ENCODE peak calls at places on chromosomes 7 and 10, in ten cellular contexts. Y is PC-3, R is transverse colon, W is Panc1, X is dorsolateral prefrontal cortex, M is ovary, U is coronary artery, K is breast epithelium, H is A549, G is SK-N-SH. L is an unnamed sample.

GRCh38 chr10:60069311-60069710 is 163.0 kb upstream of the CCDC6 start:
- DNase-seq in Y (no peak), R (no peak), W (no peak), X (no peak), M (no peak), U (no peak), K (no peak), H (no peak), G (no peak), L (no peak)

GRCh38 chr10:132834311-132834761 is 48.4 kb upstream of the NKX6-2 start:
- DNase-seq in Y (no peak), R (no peak), W (no peak), X (no peak), M (no peak), U (peak), K (no peak), H (no peak), G (no peak), L (no peak)

GRCh38 chr7:49791089-49791741 is 17.8 kb downstream of the VWC2 start:
- DNase-seq in Y (peak), R (peak), W (peak), X (peak), M (no peak), U (no peak), K (no peak), H (peak), G (peak), L (no peak)

GRCh38 chr10:96053985-96054384 is 10.6 kb downstream of the CCNJ start:
- DNase-seq in Y (no peak), R (no peak), W (no peak), X (no peak), M (no peak), U (no peak), K (no peak), H (no peak), G (no peak), L (no peak)

GRCh38 chr7:155283565-155284194 is 14.0 kb upstream of the INSIG1 start:
- DNase-seq in Y (no peak), R (no peak), W (no peak), X (no peak), M (no peak), U (no peak), K (no peak), H (no peak), G (no peak), L (no peak)

GRCh38 chr7:133481676-133482075 is 228.8 kb downstream of the EXOC4 start:
- DNase-seq in Y (peak), R (no peak), W (peak), X (no peak), M (no peak), U (no peak), K (no peak), H (peak), G (no peak), L (no peak)

GRCh38 chr10:103153302-103153759 is 39.7 kb downstream of the NT5C2 start:
- DNase-seq in Y (no peak), R (no peak), W (no peak), X (peak), M (no peak), U (no peak), K (no peak), H (peak), G (no peak), L (no peak)

GRCh38 chr7:7521259-7521658 is 14.4 kb downstream of the COL28A1 start:
- DNase-seq in Y (no peak), R (no peak), W (no peak), X (no peak), M (no peak), U (no peak), K (no peak), H (peak), G (no peak), L (no peak)

GRCh38 chr7:44348300-44348699 is 22.9 kb upstream of the CAMK2B start:
- DNase-seq in Y (peak), R (no peak), W (no peak), X (no peak), M (no peak), U (no peak), K (no peak), H (peak), G (peak), L (no peak)

GRCh38 chr10:89426230-89426868 is 12.0 kb downstream of the IFIT5 start:
- DNase-seq in Y (peak), R (no peak), W (peak), X (no peak), M (no peak), U (no peak), K (no peak), H (peak), G (peak), L (no peak)

GRCh38 chr7:150631084-150631824 is 931 bp downstream of the GIMAP6 start:
- DNase-seq in Y (no peak), R (no peak), W (no peak), X (no peak), M (no peak), U (no peak), K (no peak), H (no peak), G (no peak), L (no peak)

GRCh38 chr10:44280615-44281014 is 104.3 kb downstream of the CXCL12 start:
- DNase-seq in Y (no peak), R (no peak), W (no peak), X (no peak), M (no peak), U (no peak), K (no peak), H (no peak), G (no peak), L (no peak)

GRCh38 chr10:124724279-124725027 is 19.7 kb downstream of the FAM53B start:
- DNase-seq in Y (no peak), R (peak), W (no peak), X (no peak), M (peak), U (peak), K (no peak), H (no peak), G (no peak), L (no peak)

GRCh38 chr7:157007470-157008066 is 2.9 kb downstream of the MNX1 start:
- DNase-seq in Y (no peak), R (peak), W (no peak), X (no peak), M (no peak), U (no peak), K (no peak), H (no peak), G (no peak), L (no peak)

GRCh38 chr7:48832303-48832845 is 92.0 kb upstream of the CDC14C start:
- DNase-seq in Y (no peak), R (no peak), W (no peak), X (peak), M (no peak), U (no peak), K (no peak), H (no peak), G (no peak), L (no peak)

GRCh38 chr7:14999331-14999730 is 96.8 kb upstream of the DGKB start:
- DNase-seq in Y (no peak), R (no peak), W (no peak), X (no peak), M (no peak), U (no peak), K (no peak), H (no peak), G (no peak), L (no peak)

GRCh38 chr7:33243319-33243881 is 114.0 kb downstream of the BBS9 start:
- DNase-seq in Y (peak), R (no peak), W (peak), X (no peak), M (no peak), U (no peak), K (no peak), H (peak), G (peak), L (no peak)

GRCh38 chr7:94395141-94396041 is 696 bp downstream of the COL1A2 start:
- DNase-seq in Y (peak), R (peak), W (peak), X (no peak), M (peak), U (no peak), K (no peak), H (peak), G (peak), L (no peak)

GRCh38 chr7:151859111-151859947 is 17.6 kb downstream of the PRKAG2 start:
- DNase-seq in Y (peak), R (no peak), W (no peak), X (peak), M (no peak), U (no peak), K (no peak), H (no peak), G (no peak), L (no peak)

GRCh38 chr7:66380285-66380888 is 175.3 kb downstream of the TPST1 start:
- DNase-seq in Y (peak), R (no peak), W (no peak), X (no peak), M (no peak), U (no peak), K (no peak), H (no peak), G (no peak), L (no peak)

GRCh38 chr7:73971315-73971700 is 56.7 kb upstream of the ELN start:
- DNase-seq in Y (no peak), R (no peak), W (no peak), X (no peak), M (no peak), U (no peak), K (no peak), H (no peak), G (no peak), L (no peak)

GRCh38 chr7:102933763-102934162 is 21.0 kb downstream of the LRRC17 start:
- DNase-seq in Y (no peak), R (peak), W (no peak), X (no peak), M (peak), U (peak), K (peak), H (no peak), G (peak), L (peak)

GRCh38 chr10:74050653-74051052 is 52.7 kb downstream of the VCL start:
- DNase-seq in Y (no peak), R (no peak), W (no peak), X (no peak), M (no peak), U (no peak), K (no peak), H (no peak), G (no peak), L (no peak)

GRCh38 chr7:84190016-84190705 is 4.4 kb downstream of the SEMA3A start:
- DNase-seq in Y (peak), R (no peak), W (no peak), X (no peak), M (no peak), U (no peak), K (no peak), H (no peak), G (no peak), L (no peak)

GRCh38 chr10:8402469-8403074 is 348.1 kb downstream of the GATA3 start:
- DNase-seq in Y (peak), R (no peak), W (no peak), X (no peak), M (no peak), U (no peak), K (no peak), H (no peak), G (no peak), L (no peak)

GRCh38 chr7:108246227-108246837 is 116.2 kb upstream of the LAMB4 start:
- DNase-seq in Y (peak), R (no peak), W (peak), X (no peak), M (no peak), U (no peak), K (no peak), H (peak), G (no peak), L (no peak)

GRCh38 chr7:100093498-100093897 is 4.7 kb downstream of the COPS6 start:
- DNase-seq in Y (no peak), R (no peak), W (no peak), X (peak), M (no peak), U (no peak), K (no peak), H (no peak), G (peak), L (no peak)

GRCh38 chr10:132700168-132701098 is 85.5 kb downstream of the NKX6-2 start:
- DNase-seq in Y (no peak), R (peak), W (no peak), X (no peak), M (peak), U (peak), K (no peak), H (no peak), G (no peak), L (no peak)

GRCh38 chr7:37354661-37355131 is 94.0 kb downstream of the ELMO1 start:
- DNase-seq in Y (no peak), R (peak), W (no peak), X (no peak), M (no peak), U (peak), K (no peak), H (no peak), G (no peak), L (peak)

GRCh38 chr7:123784263-123784662 is 35.5 kb upstream of the WASL start:
- DNase-seq in Y (no peak), R (no peak), W (no peak), X (no peak), M (no peak), U (no peak), K (no peak), H (no peak), G (no peak), L (no peak)

DNA sequence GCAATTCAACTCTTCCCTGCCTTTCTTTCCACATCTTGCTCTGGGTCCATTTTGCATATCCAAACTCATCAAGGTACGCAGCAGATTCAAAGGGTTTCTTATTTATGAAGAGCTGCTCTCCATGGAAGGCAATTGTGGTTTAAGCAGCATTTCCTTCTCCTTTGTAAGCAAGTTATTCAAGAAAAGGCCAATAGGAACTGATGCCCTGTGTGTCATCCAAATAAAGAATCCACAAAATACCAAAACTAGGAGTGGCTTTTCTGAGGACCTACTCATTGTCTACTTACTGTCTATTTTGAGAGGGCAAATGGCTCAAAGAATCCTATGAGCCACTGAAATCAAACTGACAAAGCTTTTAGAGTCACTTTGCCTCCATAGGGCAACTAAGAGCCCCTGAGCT is 253.1 kb downstream of the PTEN start:
- DNase-seq in Y (no peak), R (no peak), W (no peak), X (no peak), M (no peak), U (no peak), K (no peak), H (peak), G (no peak), L (no peak)
- H3K27ac ChIP-seq in Y (no peak), R (no peak), W (no peak), X (no peak), M (no peak), U (no peak), K (no peak), H (no peak), G (no peak), L (no peak)

DNA sequence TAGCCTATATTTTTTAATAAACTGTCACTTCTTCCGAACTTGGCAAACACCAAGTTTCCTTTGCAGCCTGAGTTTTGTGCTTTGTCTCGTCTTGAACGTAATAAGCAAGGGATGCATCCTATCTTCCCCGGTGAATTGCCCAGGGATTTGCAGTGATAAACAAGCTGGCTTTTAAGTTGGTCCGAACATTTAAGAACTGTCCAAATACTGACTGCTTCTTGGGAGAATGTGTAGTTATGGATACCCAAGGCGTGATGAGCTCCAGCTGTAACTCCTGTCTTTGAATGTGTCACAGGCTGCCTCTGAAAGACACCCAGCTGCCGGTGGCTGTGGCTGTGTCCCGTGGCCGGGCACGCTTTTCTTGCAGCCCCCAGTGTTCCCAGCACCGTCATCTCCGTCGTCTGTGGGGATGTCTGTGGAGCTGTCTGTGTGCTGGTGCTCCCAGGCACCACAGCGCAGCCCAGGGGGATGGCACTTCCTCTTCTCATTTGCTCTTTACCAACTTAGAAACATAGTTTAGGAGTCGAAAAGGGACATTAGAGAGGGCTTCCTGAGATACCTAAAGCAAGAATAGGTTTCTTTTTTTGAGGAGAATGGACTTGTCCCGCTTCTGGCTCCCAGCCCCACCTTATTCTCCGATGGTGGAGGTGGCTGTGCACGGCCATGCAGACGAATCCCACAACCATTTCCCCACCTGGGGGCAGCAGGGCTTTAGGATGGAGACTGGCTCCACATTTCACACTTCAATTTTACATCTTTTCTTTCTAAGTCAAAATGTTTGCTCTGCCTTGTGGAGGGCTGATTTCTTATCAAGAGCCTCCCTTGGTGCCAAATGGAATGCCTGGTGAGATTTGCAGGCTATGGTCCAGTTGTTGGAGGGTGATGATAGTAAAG is 118.2 kb downstream of the GLRX3 start:
- DNase-seq in Y (no peak), R (no peak), W (no peak), X (no peak), M (no peak), U (no peak), K (no peak), H (no peak), G (no peak), L (no peak)
- H3K4me3 ChIP-seq in Y (no peak), R (no peak), W (no peak), X (no peak), M (no peak), U (no peak), K (no peak), H (no peak), G (no peak), L (no peak)

DNA sequence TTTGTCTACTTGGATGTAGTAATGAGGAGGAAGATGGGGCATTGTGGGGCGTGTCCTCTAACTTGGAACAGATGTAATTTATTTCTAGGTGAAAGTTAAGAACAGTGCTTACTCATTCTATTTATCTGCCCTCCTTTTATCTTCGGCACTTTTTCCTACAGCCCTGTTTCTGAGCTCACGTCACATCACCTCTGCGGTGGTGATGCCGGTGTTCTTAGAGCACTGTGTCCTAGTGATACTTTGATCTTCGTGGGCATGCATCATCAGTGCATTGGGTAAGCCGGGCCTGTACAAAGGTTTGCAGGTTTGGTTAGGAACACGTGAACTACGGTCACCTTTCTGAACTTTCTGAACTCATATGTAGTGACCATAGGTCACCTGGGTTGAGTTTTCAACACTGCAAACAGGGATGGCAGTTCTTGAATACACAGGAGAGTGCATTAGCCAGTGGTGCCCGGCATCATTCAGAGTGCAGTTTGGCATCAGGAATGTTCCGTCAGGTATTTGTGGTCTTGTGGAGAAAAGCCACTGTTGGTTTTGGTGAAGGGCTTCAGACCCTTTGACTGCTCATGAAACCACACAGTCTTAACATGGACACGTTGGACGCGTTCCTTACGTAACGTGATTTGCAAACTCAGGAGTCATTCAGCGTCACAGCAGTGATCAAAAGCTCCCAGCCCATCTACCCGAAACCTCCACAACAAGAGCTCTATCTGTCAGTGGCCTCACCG is 5.6 kb downstream of the POR start:
- DNase-seq in Y (peak), R (peak), W (no peak), X (no peak), M (no peak), U (no peak), K (no peak), H (no peak), G (no peak), L (no peak)
- H3K27ac ChIP-seq in Y (no peak), R (no peak), W (no peak), X (no peak), M (no peak), U (no peak), K (no peak), H (peak), G (no peak), L (no peak)

DNA sequence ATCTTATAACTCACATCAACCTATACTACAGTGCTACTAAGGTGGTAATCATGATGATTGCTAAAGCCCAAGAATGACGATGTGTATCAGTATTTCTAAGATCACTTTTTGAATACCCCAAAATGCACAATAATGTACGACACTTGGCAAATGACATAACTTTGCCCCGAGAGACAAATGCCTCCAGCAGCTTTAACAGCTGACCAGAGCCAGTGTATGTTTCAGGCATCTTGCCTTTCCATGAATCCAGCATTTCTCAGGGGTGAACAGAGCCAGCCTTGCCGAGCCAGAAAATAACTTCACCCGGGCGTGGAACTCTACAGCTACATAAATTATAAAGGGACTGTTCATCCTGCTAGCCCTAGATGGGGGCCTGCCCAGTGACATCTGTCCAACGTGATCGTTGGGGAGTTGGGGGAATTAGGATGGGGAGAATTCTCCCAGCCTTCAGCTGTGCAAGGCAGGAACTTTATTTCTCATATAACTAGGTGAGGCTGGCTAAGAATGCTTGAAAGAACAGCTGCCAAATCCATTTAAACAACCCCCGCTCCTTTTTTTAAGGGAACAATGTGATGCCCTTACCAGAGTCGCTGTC is 1.7 kb downstream of the IGFBP3 start:
- DNase-seq in Y (no peak), R (no peak), W (no peak), X (no peak), M (no peak), U (no peak), K (no peak), H (no peak), G (no peak), L (no peak)
- H3K4me3 ChIP-seq in Y (peak), R (peak), W (peak), X (peak), M (peak), U (peak), K (peak), H (peak), G (peak), L (peak)

DNA sequence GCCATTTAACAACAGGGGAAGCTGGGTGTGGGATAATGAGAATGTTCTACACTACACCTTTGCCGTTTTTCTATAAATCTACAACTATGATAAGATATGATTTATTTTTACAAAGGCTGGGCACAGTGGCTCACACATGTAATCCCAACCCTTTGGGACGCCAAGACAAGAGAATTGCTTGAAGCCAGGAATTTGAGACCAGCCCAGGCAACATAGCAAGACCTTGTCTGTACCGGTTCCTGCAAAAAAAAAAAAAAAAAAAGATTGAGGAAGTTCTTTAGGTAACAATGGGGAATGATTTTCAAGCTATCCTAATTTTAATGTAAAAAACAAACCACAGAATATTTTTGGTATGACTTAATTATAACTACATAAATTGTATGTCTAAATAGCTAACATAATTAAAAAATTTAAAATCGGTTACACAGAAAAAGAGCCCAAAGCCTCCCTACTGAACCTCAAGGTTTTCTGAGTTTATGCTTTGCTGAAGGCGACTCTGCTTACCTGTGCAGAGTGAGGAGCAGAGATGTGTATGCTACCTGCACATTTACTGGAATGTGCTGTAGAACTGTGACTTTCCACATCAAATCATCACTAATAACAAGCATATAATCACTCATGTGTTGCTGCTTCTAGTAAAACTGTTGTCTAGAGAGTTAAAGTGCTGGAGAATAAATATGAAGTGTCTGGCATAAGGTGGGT is 163.4 kb downstream of the ATE1 start:
- DNase-seq in Y (no peak), R (no peak), W (no peak), X (no peak), M (no peak), U (no peak), K (no peak), H (no peak), G (no peak), L (no peak)
- H3K27ac ChIP-seq in Y (no peak), R (no peak), W (no peak), X (no peak), M (no peak), U (no peak), K (no peak), H (no peak), G (no peak), L (no peak)